ENCODE peak calls at places on chromosomes 3 and 15, in ten cellular contexts. One of them, this sample, is unnamed.

GRCh38 chr3:61768284-61769012 is 207.1 kb downstream of the PTPRG start:
- DNase-seq in neuronal stem cell: no peak
- DNase-seq in H9: no peak
- DNase-seq in OCI-LY7: no peak
- DNase-seq in astrocyte: no peak
- DNase-seq in GM23338: no peak
- DNase-seq in A549: no peak
- DNase-seq in HCT116: no peak
- DNase-seq in hepatocyte: peak
- DNase-seq in DND-41: no peak
- DNase-seq in this sample: no peak

GRCh38 chr3:141114816-141115458 is 63.8 kb downstream of the SPSB4 start:
- DNase-seq in neuronal stem cell: no peak
- DNase-seq in H9: peak
- DNase-seq in OCI-LY7: peak
- DNase-seq in astrocyte: no peak
- DNase-seq in GM23338: peak
- DNase-seq in A549: peak
- DNase-seq in HCT116: peak
- DNase-seq in hepatocyte: no peak
- DNase-seq in DND-41: no peak
- DNase-seq in this sample: no peak

GRCh38 chr15:57732526-57733331 is 26.2 kb downstream of the POLR2M start:
- DNase-seq in neuronal stem cell: peak
- DNase-seq in H9: peak
- DNase-seq in OCI-LY7: peak
- DNase-seq in astrocyte: peak
- DNase-seq in GM23338: peak
- DNase-seq in A549: peak
- DNase-seq in HCT116: peak
- DNase-seq in hepatocyte: peak
- DNase-seq in DND-41: peak
- DNase-seq in this sample: peak

GRCh38 chr15:67900621-67901147 is 60.8 kb upstream of the RNU6-1 start:
- DNase-seq in neuronal stem cell: no peak
- DNase-seq in H9: no peak
- DNase-seq in OCI-LY7: no peak
- DNase-seq in astrocyte: no peak
- DNase-seq in GM23338: no peak
- DNase-seq in A549: no peak
- DNase-seq in HCT116: no peak
- DNase-seq in hepatocyte: no peak
- DNase-seq in DND-41: no peak
- DNase-seq in this sample: no peak

GRCh38 chr3:11170052-11170770 is 15.9 kb downstream of the HRH1 start:
- DNase-seq in neuronal stem cell: no peak
- DNase-seq in H9: no peak
- DNase-seq in OCI-LY7: no peak
- DNase-seq in astrocyte: peak
- DNase-seq in GM23338: peak
- DNase-seq in A549: no peak
- DNase-seq in HCT116: no peak
- DNase-seq in hepatocyte: no peak
- DNase-seq in DND-41: no peak
- DNase-seq in this sample: no peak

GRCh38 chr3:194333981-194334320 is 17.2 kb downstream of the CPN2 start:
- DNase-seq in neuronal stem cell: no peak
- DNase-seq in H9: no peak
- DNase-seq in OCI-LY7: no peak
- DNase-seq in astrocyte: peak
- DNase-seq in GM23338: no peak
- DNase-seq in A549: no peak
- DNase-seq in HCT116: no peak
- DNase-seq in hepatocyte: no peak
- DNase-seq in DND-41: no peak
- DNase-seq in this sample: no peak

GRCh38 chr3:52221563-52222318 is 3.7 kb downstream of the TLR9 start:
- DNase-seq in neuronal stem cell: no peak
- DNase-seq in H9: peak
- DNase-seq in OCI-LY7: no peak
- DNase-seq in astrocyte: no peak
- DNase-seq in GM23338: no peak
- DNase-seq in A549: no peak
- DNase-seq in HCT116: no peak
- DNase-seq in hepatocyte: no peak
- DNase-seq in DND-41: no peak
- DNase-seq in this sample: no peak

GRCh38 chr3:46857485-46858341 is 5.5 kb downstream of the MYL3 start:
- DNase-seq in neuronal stem cell: no peak
- DNase-seq in H9: no peak
- DNase-seq in OCI-LY7: no peak
- DNase-seq in astrocyte: no peak
- DNase-seq in GM23338: no peak
- DNase-seq in A549: no peak
- DNase-seq in HCT116: no peak
- DNase-seq in hepatocyte: no peak
- DNase-seq in DND-41: no peak
- DNase-seq in this sample: no peak

GRCh38 chr3:183181606-183182005 is 19.1 kb upstream of the LAMP3 start:
- DNase-seq in neuronal stem cell: no peak
- DNase-seq in H9: no peak
- DNase-seq in OCI-LY7: no peak
- DNase-seq in astrocyte: no peak
- DNase-seq in GM23338: no peak
- DNase-seq in A549: no peak
- DNase-seq in HCT116: no peak
- DNase-seq in hepatocyte: no peak
- DNase-seq in DND-41: no peak
- DNase-seq in this sample: no peak

GRCh38 chr3:183180105-183180763 is 17.7 kb upstream of the LAMP3 start:
- DNase-seq in neuronal stem cell: peak
- DNase-seq in H9: no peak
- DNase-seq in OCI-LY7: no peak
- DNase-seq in astrocyte: no peak
- DNase-seq in GM23338: peak
- DNase-seq in A549: no peak
- DNase-seq in HCT116: no peak
- DNase-seq in hepatocyte: no peak
- DNase-seq in DND-41: no peak
- DNase-seq in this sample: no peak

GRCh38 chr3:183178833-183179549 is 16.5 kb upstream of the LAMP3 start:
- DNase-seq in neuronal stem cell: peak
- DNase-seq in H9: peak
- DNase-seq in OCI-LY7: no peak
- DNase-seq in astrocyte: peak
- DNase-seq in GM23338: peak
- DNase-seq in A549: peak
- DNase-seq in HCT116: no peak
- DNase-seq in hepatocyte: peak
- DNase-seq in DND-41: no peak
- DNase-seq in this sample: peak

GRCh38 chr3:183180765-183181295 is 18.3 kb upstream of the LAMP3 start:
- DNase-seq in neuronal stem cell: no peak
- DNase-seq in H9: no peak
- DNase-seq in OCI-LY7: no peak
- DNase-seq in astrocyte: no peak
- DNase-seq in GM23338: no peak
- DNase-seq in A549: no peak
- DNase-seq in HCT116: no peak
- DNase-seq in hepatocyte: no peak
- DNase-seq in DND-41: no peak
- DNase-seq in this sample: no peak

DNA sequence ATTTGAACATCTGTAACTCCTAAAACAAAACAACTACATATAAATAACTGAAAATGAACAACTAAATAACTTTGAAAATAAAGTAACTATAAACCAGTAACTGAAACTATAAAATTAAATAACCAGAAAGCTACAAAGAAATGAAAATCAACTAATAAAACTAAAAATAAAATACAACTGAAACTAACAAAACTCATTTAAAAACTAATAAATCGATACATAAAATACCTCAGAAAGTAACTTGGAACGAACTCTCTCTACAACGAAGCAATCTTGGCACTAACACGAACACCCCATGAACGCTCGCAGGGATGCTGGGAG is 15.9 kb upstream of the LAMP3 start:
- DNase-seq in neuronal stem cell: no peak
- DNase-seq in H9: no peak
- DNase-seq in OCI-LY7: no peak
- DNase-seq in astrocyte: no peak
- DNase-seq in GM23338: no peak
- DNase-seq in A549: no peak
- DNase-seq in HCT116: no peak
- DNase-seq in hepatocyte: no peak
- DNase-seq in DND-41: no peak
- DNase-seq in this sample: no peak
- H3K4me2 ChIP-seq in neuronal stem cell: peak
- H3K4me2 ChIP-seq in H9: peak
- H3K4me2 ChIP-seq in OCI-LY7: no peak
- H3K4me2 ChIP-seq in astrocyte: peak
- H3K4me2 ChIP-seq in GM23338: peak
- H3K4me2 ChIP-seq in A549: peak
- H3K4me2 ChIP-seq in HCT116: peak
- H3K4me2 ChIP-seq in hepatocyte: peak
- H3K4me2 ChIP-seq in DND-41: no peak
- H3K4me2 ChIP-seq in this sample: peak

DNA sequence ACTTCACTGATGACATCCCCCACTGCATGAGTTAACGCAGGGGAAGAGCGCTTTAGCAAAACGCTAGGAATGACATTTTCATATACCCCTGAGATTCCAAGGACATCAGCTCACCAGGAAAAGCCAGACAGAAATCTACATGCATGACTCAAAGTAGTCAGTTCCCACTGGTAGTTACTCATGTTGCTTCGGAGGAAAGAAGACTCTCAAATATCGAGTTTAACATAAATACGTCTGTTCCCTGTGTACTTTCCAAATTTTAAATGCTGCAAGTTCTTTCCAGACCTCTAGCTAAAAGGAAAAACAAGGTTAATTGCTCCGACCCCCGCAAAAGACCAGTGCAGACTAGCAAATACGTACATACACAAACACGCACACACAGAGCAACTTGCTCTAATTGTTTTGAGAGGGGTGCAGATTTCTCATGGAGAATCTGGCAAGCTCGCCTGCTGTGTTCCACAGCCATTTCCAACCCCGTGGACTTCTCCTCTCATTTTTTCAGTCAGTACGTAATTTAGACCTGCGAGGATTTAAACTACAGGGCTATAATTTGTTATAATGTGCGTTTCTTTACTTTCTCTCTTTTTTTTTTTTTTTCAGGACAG is 115.5 kb upstream of the PRICKLE2 start:
- DNase-seq in neuronal stem cell: no peak
- DNase-seq in H9: no peak
- DNase-seq in OCI-LY7: no peak
- DNase-seq in astrocyte: peak
- DNase-seq in GM23338: no peak
- DNase-seq in A549: no peak
- DNase-seq in HCT116: no peak
- DNase-seq in hepatocyte: peak
- DNase-seq in DND-41: no peak
- DNase-seq in this sample: no peak
- H3K27ac ChIP-seq in neuronal stem cell: no peak
- H3K27ac ChIP-seq in H9: no peak
- H3K27ac ChIP-seq in OCI-LY7: no peak
- H3K27ac ChIP-seq in astrocyte: peak
- H3K27ac ChIP-seq in GM23338: no peak
- H3K27ac ChIP-seq in A549: no peak
- H3K27ac ChIP-seq in HCT116: no peak
- H3K27ac ChIP-seq in hepatocyte: peak
- H3K27ac ChIP-seq in DND-41: no peak
- H3K27ac ChIP-seq in this sample: no peak

DNA sequence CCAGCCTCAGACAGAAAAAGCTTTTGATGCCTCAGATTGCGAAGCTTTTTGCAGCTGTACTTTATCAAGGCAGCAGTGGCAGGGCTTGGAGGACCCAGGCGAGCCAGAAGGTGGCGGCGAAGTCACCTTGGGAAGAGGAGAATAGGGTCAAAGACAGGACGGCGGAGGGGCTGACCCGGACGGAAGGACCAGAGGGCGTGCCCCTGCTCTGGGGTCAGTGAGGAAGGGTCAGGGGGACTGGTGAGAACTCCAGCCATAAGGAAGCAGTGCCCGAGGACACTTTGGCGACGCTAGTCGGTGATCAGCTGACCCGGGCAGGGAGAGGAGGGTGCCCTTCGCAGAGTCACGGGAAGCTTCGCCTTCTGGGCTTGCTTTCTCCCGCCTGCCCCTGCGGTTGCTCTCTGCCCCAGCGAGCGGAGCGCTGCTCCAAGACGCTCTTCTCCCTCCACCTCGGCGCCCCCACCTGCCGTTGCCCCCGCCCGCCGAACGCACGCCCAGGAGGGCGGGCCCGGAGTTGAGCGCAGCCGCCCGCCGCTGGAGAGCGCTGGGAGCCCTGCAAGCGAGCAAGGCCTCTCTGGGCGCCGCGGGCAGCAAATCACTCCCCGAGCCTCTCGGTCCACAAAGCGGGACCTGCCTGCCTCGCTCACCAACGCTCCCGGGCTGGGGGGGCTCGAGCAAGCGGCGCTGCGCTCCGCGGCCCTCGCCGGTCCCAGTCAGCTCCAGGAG is 1.4 kb downstream of the CADPS start:
- DNase-seq in neuronal stem cell: peak
- DNase-seq in H9: peak
- DNase-seq in OCI-LY7: peak
- DNase-seq in astrocyte: peak
- DNase-seq in GM23338: peak
- DNase-seq in A549: peak
- DNase-seq in HCT116: no peak
- DNase-seq in hepatocyte: peak
- DNase-seq in DND-41: peak
- DNase-seq in this sample: no peak
- H3K4me2 ChIP-seq in neuronal stem cell: peak
- H3K4me2 ChIP-seq in H9: peak
- H3K4me2 ChIP-seq in OCI-LY7: peak
- H3K4me2 ChIP-seq in astrocyte: peak
- H3K4me2 ChIP-seq in GM23338: peak
- H3K4me2 ChIP-seq in A549: peak
- H3K4me2 ChIP-seq in HCT116: no peak
- H3K4me2 ChIP-seq in hepatocyte: peak
- H3K4me2 ChIP-seq in DND-41: no peak
- H3K4me2 ChIP-seq in this sample: no peak

GRCh38 chr3:160756907-160757623 is 1.0 kb downstream of the PPM1L start:
- DNase-seq in neuronal stem cell: peak
- DNase-seq in H9: peak
- DNase-seq in OCI-LY7: no peak
- DNase-seq in astrocyte: no peak
- DNase-seq in GM23338: peak
- DNase-seq in A549: no peak
- DNase-seq in HCT116: no peak
- DNase-seq in hepatocyte: peak
- DNase-seq in DND-41: peak
- DNase-seq in this sample: no peak

GRCh38 chr3:160754855-160755747 is 930 bp upstream of the PPM1L start:
- DNase-seq in neuronal stem cell: peak
- DNase-seq in H9: peak
- DNase-seq in OCI-LY7: peak
- DNase-seq in astrocyte: peak
- DNase-seq in GM23338: peak
- DNase-seq in A549: peak
- DNase-seq in HCT116: peak
- DNase-seq in hepatocyte: peak
- DNase-seq in DND-41: peak
- DNase-seq in this sample: peak

GRCh38 chr3:160758929-160759577 is 3.0 kb downstream of the PPM1L start:
- DNase-seq in neuronal stem cell: no peak
- DNase-seq in H9: no peak
- DNase-seq in OCI-LY7: peak
- DNase-seq in astrocyte: no peak
- DNase-seq in GM23338: no peak
- DNase-seq in A549: no peak
- DNase-seq in HCT116: no peak
- DNase-seq in hepatocyte: no peak
- DNase-seq in DND-41: no peak
- DNase-seq in this sample: no peak

GRCh38 chr3:160755776-160756304 is at the start of gene PPM1L:
- DNase-seq in neuronal stem cell: peak
- DNase-seq in H9: no peak
- DNase-seq in OCI-LY7: peak
- DNase-seq in astrocyte: peak
- DNase-seq in GM23338: peak
- DNase-seq in A549: no peak
- DNase-seq in HCT116: peak
- DNase-seq in hepatocyte: peak
- DNase-seq in DND-41: peak
- DNase-seq in this sample: peak

GRCh38 chr3:160757624-160758106 is 1.6 kb downstream of the PPM1L start:
- DNase-seq in neuronal stem cell: peak
- DNase-seq in H9: no peak
- DNase-seq in OCI-LY7: peak
- DNase-seq in astrocyte: no peak
- DNase-seq in GM23338: peak
- DNase-seq in A549: no peak
- DNase-seq in HCT116: no peak
- DNase-seq in hepatocyte: no peak
- DNase-seq in DND-41: peak
- DNase-seq in this sample: no peak
- H3K27ac ChIP-seq in neuronal stem cell: no peak
- H3K27ac ChIP-seq in H9: no peak
- H3K27ac ChIP-seq in OCI-LY7: no peak
- H3K27ac ChIP-seq in astrocyte: no peak
- H3K27ac ChIP-seq in GM23338: no peak
- H3K27ac ChIP-seq in A549: no peak
- H3K27ac ChIP-seq in HCT116: no peak
- H3K27ac ChIP-seq in hepatocyte: no peak
- H3K27ac ChIP-seq in DND-41: peak
- H3K27ac ChIP-seq in this sample: no peak

This sample was measured in PC-9.